ENCODE peak calls at places on chromosomes 12 and 14, in ten cellular contexts. S is CD8-positive, alpha-beta T cell; V is ascending aorta; C is hepatocyte; D is heart left ventricle; F is CD8-positive, alpha-beta memory T cell; T is adrenal gland; Z is brain microvascular endothelial cell; N is AG04450; I is IMR-90. K is an unnamed sample.

GRCh38 chr14:99320105-99320572 is 48.1 kb upstream of the BCL11B start:
- DNase-seq in S (peak; percentile 67), V (no peak), C (peak; percentile 22), D (peak; percentile 46), F (peak; percentile 51), T (peak; percentile 30), Z (no peak), N (no peak), I (peak; percentile 8), K (peak; percentile 38)

GRCh38 chr14:101926620-101927019 is 37.8 kb upstream of the DYNC1H1 start:
- DNase-seq in S (no peak), V (no peak), C (no peak), D (no peak), F (no peak), T (no peak), Z (no peak), N (no peak), I (no peak), K (no peak)

GRCh38 chr12:69415471-69416275 is 54.5 kb upstream of the FRS2 start:
- DNase-seq in S (no peak), V (peak; percentile 85), C (peak; percentile 74), D (peak; percentile 56), F (no peak), T (peak; percentile 38), Z (peak; percentile 86), N (peak; percentile 88), I (peak; percentile 95), K (peak; percentile 36)

GRCh38 chr14:77582511-77582910 is 33.9 kb downstream of the SPTLC2 start:
- DNase-seq in S (no peak), V (no peak), C (no peak), D (no peak), F (no peak), T (no peak), Z (no peak), N (no peak), I (peak; percentile 61), K (no peak)

GRCh38 chr14:104979758-104980591 is 1.8 kb upstream of the AHNAK2 start:
- DNase-seq in S (no peak), V (no peak), C (peak; percentile 39), D (peak; percentile 80), F (no peak), T (peak; percentile 89), Z (no peak), N (no peak), I (peak; percentile 38), K (no peak)

GRCh38 chr12:131929530-131930456 is 717 bp downstream of the PUS1 start:
- DNase-seq in S (peak; percentile 32), V (no peak), C (peak; percentile 50), D (peak; percentile 34), F (peak; percentile 37), T (peak; percentile 33), Z (peak; percentile 18), N (no peak), I (peak; percentile 10), K (peak; percentile 61)

GRCh38 chr12:27474344-27474743 is 27.8 kb downstream of the SMCO2 start:
- DNase-seq in S (no peak), V (no peak), C (no peak), D (no peak), F (no peak), T (no peak), Z (peak; percentile 78), N (peak; percentile 39), I (peak; percentile 85), K (no peak)

GRCh38 chr14:59075503-59075902 is 113.0 kb upstream of the DAAM1 start:
- DNase-seq in S (no peak), V (no peak), C (no peak), D (no peak), F (no peak), T (no peak), Z (no peak), N (no peak), I (no peak), K (no peak)

GRCh38 chr12:55681142-55682077 is 26.3 kb downstream of the ITGA7 start:
- DNase-seq in S (no peak), V (peak; percentile 81), C (peak; percentile 89), D (peak; percentile 76), F (no peak), T (peak; percentile 45), Z (peak; percentile 25), N (no peak), I (peak; percentile 51), K (no peak)

GRCh38 chr12:108194585-108194984 is 65.5 kb downstream of the WSCD2 start:
- DNase-seq in S (no peak), V (no peak), C (no peak), D (no peak), F (no peak), T (no peak), Z (no peak), N (no peak), I (no peak), K (no peak)

GRCh38 chr12:6773662-6774351 is 1.5 kb downstream of the LAG3 start:
- DNase-seq in S (no peak), V (no peak), C (no peak), D (peak; percentile 5), F (no peak), T (no peak), Z (no peak), N (no peak), I (no peak), K (no peak)

GRCh38 chr12:50985322-50985721 is 33.0 kb downstream of the HIGD1C start:
- DNase-seq in S (no peak), V (peak; percentile 80), C (peak; percentile 74), D (no peak), F (no peak), T (peak; percentile 65), Z (peak; percentile 57), N (no peak), I (peak; percentile 74), K (no peak)

GRCh38 chr12:53726342-53726741 is 910 bp downstream of the CALCOCO1 start:
- DNase-seq in S (no peak), V (no peak), C (no peak), D (no peak), F (no peak), T (no peak), Z (no peak), N (no peak), I (no peak), K (no peak)

GRCh38 chr14:53766106-53766505 is 190.5 kb downstream of the BMP4 start:
- DNase-seq in S (no peak), V (no peak), C (no peak), D (no peak), F (no peak), T (no peak), Z (no peak), N (no peak), I (no peak), K (no peak)

GRCh38 chr12:40959041-40959440 is 229.1 kb upstream of the PDZRN4 start:
- DNase-seq in S (no peak), V (no peak), C (no peak), D (no peak), F (no peak), T (no peak), Z (no peak), N (peak; percentile 6), I (peak; percentile 86), K (no peak)

GRCh38 chr12:41407240-41407799 is 219.2 kb downstream of the PDZRN4 start:
- DNase-seq in S (no peak), V (no peak), C (no peak), D (no peak), F (no peak), T (no peak), Z (no peak), N (no peak), I (no peak), K (no peak)

GRCh38 chr14:93945070-93945399 is 17.9 kb downstream of the FAM181A start:
- DNase-seq in S (no peak), V (no peak), C (no peak), D (no peak), F (no peak), T (no peak), Z (no peak), N (no peak), I (no peak), K (no peak)
- H3K27ac ChIP-seq in S (no peak overlapping the region), V (no peak overlapping the region), C (no peak overlapping the region), D (peak overlapping the region; percentile 46), F (no peak overlapping the region), T (peak overlapping the region; percentile 24), Z (no peak overlapping the region), N (no peak overlapping the region), I (no peak overlapping the region), K (no peak overlapping the region)

GRCh38 chr12:14264777-14265176 is 100.7 kb upstream of the ATF7IP start:
- DNase-seq in S (no peak), V (no peak), C (no peak), D (no peak), F (no peak), T (no peak), Z (no peak), N (no peak), I (peak; percentile 12), K (no peak)
- H3K27ac ChIP-seq in S (no peak overlapping the region), V (no peak overlapping the region), C (peak overlapping the region; percentile 9), D (no peak overlapping the region), F (no peak overlapping the region), T (no peak overlapping the region), Z (no peak overlapping the region), N (no peak overlapping the region), I (no peak overlapping the region), K (no peak overlapping the region)

DNA sequence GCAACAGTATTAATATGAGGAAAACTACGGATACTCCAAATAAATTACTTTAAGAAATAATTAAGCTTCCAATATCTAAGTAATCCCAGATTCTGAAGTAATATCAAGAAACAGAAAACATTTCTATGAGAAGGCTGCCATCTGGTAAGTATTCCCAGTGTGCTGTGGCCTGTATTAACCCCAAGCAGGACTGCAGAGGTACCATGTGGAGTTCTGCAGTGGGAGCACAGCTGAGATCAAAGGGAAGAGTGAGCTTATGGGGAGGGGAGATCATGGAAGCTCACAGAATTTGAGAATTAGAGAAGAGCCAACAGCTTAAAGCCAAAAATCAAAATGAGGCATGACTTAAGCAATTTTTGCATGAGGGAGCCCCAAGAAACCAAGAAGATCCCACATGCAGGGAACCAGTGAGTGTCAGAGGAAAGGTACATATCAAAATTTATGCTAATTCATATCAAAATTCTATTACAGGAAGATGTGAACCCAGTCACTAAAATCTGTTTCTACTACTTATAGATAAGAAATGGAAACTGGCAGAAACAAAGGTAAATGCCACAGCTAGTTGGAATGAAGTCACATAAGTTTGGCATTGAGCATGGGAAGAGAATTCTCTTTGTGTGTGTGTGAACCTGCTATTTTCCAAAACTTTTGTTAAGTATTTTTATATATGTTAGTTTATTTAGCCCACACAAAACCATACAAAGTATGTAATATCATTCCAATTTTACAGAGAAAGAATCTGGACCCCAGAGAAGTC is 62.6 kb upstream of the KITLG start:
- DNase-seq in S (no peak), V (no peak), C (no peak), D (no peak), F (no peak), T (no peak), Z (no peak), N (no peak), I (no peak), K (no peak)
- H3K27ac ChIP-seq in S (no peak overlapping the region), V (no peak overlapping the region), C (no peak overlapping the region), D (no peak overlapping the region), F (no peak overlapping the region), T (no peak overlapping the region), Z (no peak overlapping the region), N (no peak overlapping the region), I (no peak overlapping the region), K (no peak overlapping the region)

GRCh38 chr12:80715850-80716249 is 862 bp upstream of the MYF5 start:
- DNase-seq in S (no peak), V (no peak), C (no peak), D (no peak), F (no peak), T (no peak), Z (no peak), N (no peak), I (no peak), K (no peak)
- H3K27ac ChIP-seq in S (no peak overlapping the region), V (no peak overlapping the region), C (no peak overlapping the region), D (no peak overlapping the region), F (no peak overlapping the region), T (no peak overlapping the region), Z (no peak overlapping the region), N (no peak overlapping the region), I (no peak overlapping the region), K (no peak overlapping the region)

GRCh38 chr14:23117371-23118020 is 1.6 kb downstream of the CEBPE start:
- DNase-seq in S (no peak), V (no peak), C (no peak), D (no peak), F (no peak), T (no peak), Z (no peak), N (no peak), I (no peak), K (no peak)
- H3K27ac ChIP-seq in S (peak overlapping the region; percentile 59), V (no peak overlapping the region), C (no peak overlapping the region), D (no peak overlapping the region), F (no peak overlapping the region), T (no peak overlapping the region), Z (no peak overlapping the region), N (no peak overlapping the region), I (no peak overlapping the region), K (no peak overlapping the region)

K was measured in CD4-positive, CD25-positive, alpha-beta regulatory T cell.